ENCODE peak calls at places on chromosome 7, in ten cellular contexts. One of them, this sample, is unnamed.

GRCh38 chr7:149872419-149873073 is 1.2 kb upstream of the ATP6V0E2 start:
- ATAC-seq in gastrocnemius medialis: peak
- ATAC-seq in activated T-helper 17 cell treated with anti-CD3 and anti-CD28 coated beads, Interleukin-2, amount 50 U/mL, for 72 hours: peak
- ATAC-seq in activated T-cell treated with anti-CD3 and anti-CD28 coated beads, Interleukin-2, amount 50 U/mL, for 4 hours: no peak
- ATAC-seq in Right ventricle myocardium superior: peak
- ATAC-seq in psoas muscle: peak
- ATAC-seq in RWPE2: peak
- ATAC-seq in stimulated activated naive B cell treated with anti-CD40 and anti-IgM and Interleukin-4, amounts not matched to agents 10 μg/mL and 1 μg/mL and 100 μg/mL, for 72 hours: no peak
- ATAC-seq in natural killer cell: no peak
- ATAC-seq in omental fat pad: peak
- ATAC-seq in this sample: no peak

GRCh38 chr7:98630149-98630548 is 13.1 kb downstream of the NPTX2 start:
- ATAC-seq in RWPE2: no peak
- ATAC-seq in natural killer cell: no peak
- ATAC-seq in psoas muscle: no peak
- ATAC-seq in omental fat pad: no peak
- ATAC-seq in Right ventricle myocardium superior: no peak
- ATAC-seq in stimulated activated naive B cell treated with anti-CD40 and anti-IgM and Interleukin-4, amounts not matched to agents 10 μg/mL and 1 μg/mL and 100 μg/mL, for 72 hours: no peak
- ATAC-seq in gastrocnemius medialis: no peak
- ATAC-seq in activated T-cell treated with anti-CD3 and anti-CD28 coated beads, Interleukin-2, amount 50 U/mL, for 4 hours: no peak
- ATAC-seq in activated T-helper 17 cell treated with anti-CD3 and anti-CD28 coated beads, Interleukin-2, amount 50 U/mL, for 72 hours: no peak
- ATAC-seq in this sample: no peak

GRCh38 chr7:110988890-110989501 is 101.9 kb upstream of the LRRN3 start:
- ATAC-seq in RWPE2: no peak
- ATAC-seq in stimulated activated naive B cell treated with anti-CD40 and anti-IgM and Interleukin-4, amounts not matched to agents 10 μg/mL and 1 μg/mL and 100 μg/mL, for 72 hours: no peak
- ATAC-seq in activated T-helper 17 cell treated with anti-CD3 and anti-CD28 coated beads, Interleukin-2, amount 50 U/mL, for 72 hours: no peak
- ATAC-seq in psoas muscle: no peak
- ATAC-seq in natural killer cell: no peak
- ATAC-seq in activated T-cell treated with anti-CD3 and anti-CD28 coated beads, Interleukin-2, amount 50 U/mL, for 4 hours: no peak
- ATAC-seq in gastrocnemius medialis: no peak
- ATAC-seq in omental fat pad: no peak
- ATAC-seq in Right ventricle myocardium superior: no peak
- ATAC-seq in this sample: no peak

GRCh38 chr7:143408247-143408685 is 390 bp downstream of the EPHA1 start:
- ATAC-seq in gastrocnemius medialis: no peak
- ATAC-seq in RWPE2: peak
- ATAC-seq in activated T-cell treated with anti-CD3 and anti-CD28 coated beads, Interleukin-2, amount 50 U/mL, for 4 hours: peak
- ATAC-seq in omental fat pad: no peak
- ATAC-seq in natural killer cell: no peak
- ATAC-seq in Right ventricle myocardium superior: no peak
- ATAC-seq in stimulated activated naive B cell treated with anti-CD40 and anti-IgM and Interleukin-4, amounts not matched to agents 10 μg/mL and 1 μg/mL and 100 μg/mL, for 72 hours: no peak
- ATAC-seq in activated T-helper 17 cell treated with anti-CD3 and anti-CD28 coated beads, Interleukin-2, amount 50 U/mL, for 72 hours: peak
- ATAC-seq in psoas muscle: no peak
- ATAC-seq in this sample: peak

GRCh38 chr7:66125052-66125694 is 10.5 kb downstream of the CRCP start:
- ATAC-seq in Right ventricle myocardium superior: peak
- ATAC-seq in activated T-helper 17 cell treated with anti-CD3 and anti-CD28 coated beads, Interleukin-2, amount 50 U/mL, for 72 hours: no peak
- ATAC-seq in psoas muscle: peak
- ATAC-seq in omental fat pad: no peak
- ATAC-seq in RWPE2: peak
- ATAC-seq in natural killer cell: peak
- ATAC-seq in activated T-cell treated with anti-CD3 and anti-CD28 coated beads, Interleukin-2, amount 50 U/mL, for 4 hours: no peak
- ATAC-seq in gastrocnemius medialis: peak
- ATAC-seq in stimulated activated naive B cell treated with anti-CD40 and anti-IgM and Interleukin-4, amounts not matched to agents 10 μg/mL and 1 μg/mL and 100 μg/mL, for 72 hours: no peak
- ATAC-seq in this sample: no peak

GRCh38 chr7:150375662-150376521 is 3.2 kb upstream of the ZNF775 start:
- ATAC-seq in activated T-helper 17 cell treated with anti-CD3 and anti-CD28 coated beads, Interleukin-2, amount 50 U/mL, for 72 hours: peak
- ATAC-seq in RWPE2: no peak
- ATAC-seq in natural killer cell: no peak
- ATAC-seq in omental fat pad: no peak
- ATAC-seq in Right ventricle myocardium superior: no peak
- ATAC-seq in stimulated activated naive B cell treated with anti-CD40 and anti-IgM and Interleukin-4, amounts not matched to agents 10 μg/mL and 1 μg/mL and 100 μg/mL, for 72 hours: peak
- ATAC-seq in activated T-cell treated with anti-CD3 and anti-CD28 coated beads, Interleukin-2, amount 50 U/mL, for 4 hours: peak
- ATAC-seq in gastrocnemius medialis: no peak
- ATAC-seq in psoas muscle: no peak
- ATAC-seq in this sample: peak

GRCh38 chr7:101986335-101986734 is 168.9 kb downstream of the CUX1 start:
- ATAC-seq in activated T-cell treated with anti-CD3 and anti-CD28 coated beads, Interleukin-2, amount 50 U/mL, for 4 hours: no peak
- ATAC-seq in gastrocnemius medialis: peak
- ATAC-seq in RWPE2: peak
- ATAC-seq in psoas muscle: peak
- ATAC-seq in omental fat pad: peak
- ATAC-seq in activated T-helper 17 cell treated with anti-CD3 and anti-CD28 coated beads, Interleukin-2, amount 50 U/mL, for 72 hours: no peak
- ATAC-seq in Right ventricle myocardium superior: peak
- ATAC-seq in stimulated activated naive B cell treated with anti-CD40 and anti-IgM and Interleukin-4, amounts not matched to agents 10 μg/mL and 1 μg/mL and 100 μg/mL, for 72 hours: no peak
- ATAC-seq in natural killer cell: no peak
- ATAC-seq in this sample: no peak

GRCh38 chr7:4819450-4820404 is 42.1 kb downstream of the PAPOLB start:
- ATAC-seq in stimulated activated naive B cell treated with anti-CD40 and anti-IgM and Interleukin-4, amounts not matched to agents 10 μg/mL and 1 μg/mL and 100 μg/mL, for 72 hours: no peak
- ATAC-seq in omental fat pad: no peak
- ATAC-seq in natural killer cell: no peak
- ATAC-seq in RWPE2: no peak
- ATAC-seq in gastrocnemius medialis: no peak
- ATAC-seq in activated T-cell treated with anti-CD3 and anti-CD28 coated beads, Interleukin-2, amount 50 U/mL, for 4 hours: no peak
- ATAC-seq in psoas muscle: no peak
- ATAC-seq in Right ventricle myocardium superior: peak
- ATAC-seq in activated T-helper 17 cell treated with anti-CD3 and anti-CD28 coated beads, Interleukin-2, amount 50 U/mL, for 72 hours: no peak
- ATAC-seq in this sample: no peak

GRCh38 chr7:117777335-117778150 is 95.7 kb downstream of the CTTNBP2 start:
- ATAC-seq in Right ventricle myocardium superior: no peak
- ATAC-seq in gastrocnemius medialis: no peak
- ATAC-seq in RWPE2: peak
- ATAC-seq in activated T-cell treated with anti-CD3 and anti-CD28 coated beads, Interleukin-2, amount 50 U/mL, for 4 hours: no peak
- ATAC-seq in omental fat pad: no peak
- ATAC-seq in natural killer cell: no peak
- ATAC-seq in psoas muscle: no peak
- ATAC-seq in activated T-helper 17 cell treated with anti-CD3 and anti-CD28 coated beads, Interleukin-2, amount 50 U/mL, for 72 hours: no peak
- ATAC-seq in stimulated activated naive B cell treated with anti-CD40 and anti-IgM and Interleukin-4, amounts not matched to agents 10 μg/mL and 1 μg/mL and 100 μg/mL, for 72 hours: no peak
- ATAC-seq in this sample: no peak

GRCh38 chr7:25180946-25181345 is 47.3 kb downstream of the NPVF start:
- ATAC-seq in omental fat pad: no peak
- ATAC-seq in gastrocnemius medialis: no peak
- ATAC-seq in RWPE2: no peak
- ATAC-seq in psoas muscle: no peak
- ATAC-seq in natural killer cell: no peak
- ATAC-seq in Right ventricle myocardium superior: no peak
- ATAC-seq in stimulated activated naive B cell treated with anti-CD40 and anti-IgM and Interleukin-4, amounts not matched to agents 10 μg/mL and 1 μg/mL and 100 μg/mL, for 72 hours: no peak
- ATAC-seq in activated T-cell treated with anti-CD3 and anti-CD28 coated beads, Interleukin-2, amount 50 U/mL, for 4 hours: no peak
- ATAC-seq in activated T-helper 17 cell treated with anti-CD3 and anti-CD28 coated beads, Interleukin-2, amount 50 U/mL, for 72 hours: no peak
- ATAC-seq in this sample: no peak

GRCh38 chr7:117134885-117135552 is 181.7 kb downstream of the ST7 start:
- ATAC-seq in activated T-helper 17 cell treated with anti-CD3 and anti-CD28 coated beads, Interleukin-2, amount 50 U/mL, for 72 hours: no peak
- ATAC-seq in natural killer cell: no peak
- ATAC-seq in stimulated activated naive B cell treated with anti-CD40 and anti-IgM and Interleukin-4, amounts not matched to agents 10 μg/mL and 1 μg/mL and 100 μg/mL, for 72 hours: peak
- ATAC-seq in RWPE2: no peak
- ATAC-seq in omental fat pad: no peak
- ATAC-seq in activated T-cell treated with anti-CD3 and anti-CD28 coated beads, Interleukin-2, amount 50 U/mL, for 4 hours: no peak
- ATAC-seq in psoas muscle: no peak
- ATAC-seq in gastrocnemius medialis: no peak
- ATAC-seq in Right ventricle myocardium superior: peak
- ATAC-seq in this sample: peak

GRCh38 chr7:38123494-38123893 is 54.6 kb upstream of the STARD3NL start:
- ATAC-seq in Right ventricle myocardium superior: no peak
- ATAC-seq in stimulated activated naive B cell treated with anti-CD40 and anti-IgM and Interleukin-4, amounts not matched to agents 10 μg/mL and 1 μg/mL and 100 μg/mL, for 72 hours: peak
- ATAC-seq in gastrocnemius medialis: no peak
- ATAC-seq in activated T-cell treated with anti-CD3 and anti-CD28 coated beads, Interleukin-2, amount 50 U/mL, for 4 hours: no peak
- ATAC-seq in natural killer cell: no peak
- ATAC-seq in activated T-helper 17 cell treated with anti-CD3 and anti-CD28 coated beads, Interleukin-2, amount 50 U/mL, for 72 hours: no peak
- ATAC-seq in psoas muscle: no peak
- ATAC-seq in RWPE2: no peak
- ATAC-seq in omental fat pad: no peak
- ATAC-seq in this sample: peak

GRCh38 chr7:5420108-5420840 is 3.4 kb downstream of the TNRC18 start:
- ATAC-seq in activated T-cell treated with anti-CD3 and anti-CD28 coated beads, Interleukin-2, amount 50 U/mL, for 4 hours: peak
- ATAC-seq in natural killer cell: peak
- ATAC-seq in RWPE2: peak
- ATAC-seq in psoas muscle: no peak
- ATAC-seq in Right ventricle myocardium superior: peak
- ATAC-seq in activated T-helper 17 cell treated with anti-CD3 and anti-CD28 coated beads, Interleukin-2, amount 50 U/mL, for 72 hours: no peak
- ATAC-seq in stimulated activated naive B cell treated with anti-CD40 and anti-IgM and Interleukin-4, amounts not matched to agents 10 μg/mL and 1 μg/mL and 100 μg/mL, for 72 hours: no peak
- ATAC-seq in gastrocnemius medialis: no peak
- ATAC-seq in omental fat pad: no peak
- ATAC-seq in this sample: no peak

GRCh38 chr7:122942059-122942458 is 53.4 kb downstream of the TAS2R16 start:
- ATAC-seq in RWPE2: no peak
- ATAC-seq in omental fat pad: no peak
- ATAC-seq in activated T-cell treated with anti-CD3 and anti-CD28 coated beads, Interleukin-2, amount 50 U/mL, for 4 hours: no peak
- ATAC-seq in stimulated activated naive B cell treated with anti-CD40 and anti-IgM and Interleukin-4, amounts not matched to agents 10 μg/mL and 1 μg/mL and 100 μg/mL, for 72 hours: no peak
- ATAC-seq in gastrocnemius medialis: no peak
- ATAC-seq in Right ventricle myocardium superior: no peak
- ATAC-seq in activated T-helper 17 cell treated with anti-CD3 and anti-CD28 coated beads, Interleukin-2, amount 50 U/mL, for 72 hours: no peak
- ATAC-seq in psoas muscle: no peak
- ATAC-seq in natural killer cell: no peak
- ATAC-seq in this sample: no peak

GRCh38 chr7:99102361-99102760 is 41.5 kb downstream of the SMURF1 start:
- ATAC-seq in activated T-cell treated with anti-CD3 and anti-CD28 coated beads, Interleukin-2, amount 50 U/mL, for 4 hours: no peak
- ATAC-seq in activated T-helper 17 cell treated with anti-CD3 and anti-CD28 coated beads, Interleukin-2, amount 50 U/mL, for 72 hours: peak
- ATAC-seq in natural killer cell: no peak
- ATAC-seq in omental fat pad: no peak
- ATAC-seq in gastrocnemius medialis: no peak
- ATAC-seq in RWPE2: peak
- ATAC-seq in psoas muscle: no peak
- ATAC-seq in stimulated activated naive B cell treated with anti-CD40 and anti-IgM and Interleukin-4, amounts not matched to agents 10 μg/mL and 1 μg/mL and 100 μg/mL, for 72 hours: no peak
- ATAC-seq in Right ventricle myocardium superior: no peak
- ATAC-seq in this sample: no peak